ENCODE peak calls at places on chromosomes 13 and 19, in eight cellular contexts. Q is NCI-H1105, M is HEK293T, B is ACHN, T is HT1080, D is skeletal muscle cell, I is IMR-90, X is HT-29. J is an unnamed sample.

GRCh38 chr13:73228546-73228945 is 169.7 kb downstream of the KLF5 start:
- DNase-seq in M (no peak), T (peak; percentile 19), X (peak; percentile 74), D (no peak), B (peak; percentile 38), Q (no peak), I (peak; percentile 28), J (no peak)

GRCh38 chr13:46404732-46405097 is 17.7 kb upstream of the RUBCNL start:
- DNase-seq in M (no peak), T (no peak), B (no peak), Q (no peak), I (no peak), X (no peak), D (no peak), J (no peak)

GRCh38 chr19:17721821-17722220 is 2.5 kb downstream of the MAP1S start:
- DNase-seq in Q (no peak), I (peak; percentile 13), T (peak; percentile 82), M (no peak), X (no peak), D (no peak), B (no peak), J (no peak)

GRCh38 chr19:51352783-51353360 is 10.9 kb upstream of the VSIG10L start:
- DNase-seq in Q (no peak), B (no peak), D (no peak), T (no peak), I (no peak), M (no peak), X (no peak), J (no peak)

GRCh38 chr13:85241045-85241444 is 558.2 kb downstream of the SLITRK6 start:
- DNase-seq in M (no peak), I (peak; percentile 44), B (peak; percentile 48), Q (no peak), D (peak; percentile 16), X (no peak), T (peak; percentile 80), J (no peak)

GRCh38 chr19:1066251-1066747 is 668 bp upstream of the ARHGAP45 start:
- DNase-seq in T (no peak), Q (no peak), I (no peak), M (no peak), B (no peak), X (peak; percentile 36), D (no peak), J (no peak)

GRCh38 chr19:34579281-34580054 is 97.5 kb downstream of the SCGB2B2 start:
- DNase-seq in M (no peak), T (no peak), Q (no peak), I (no peak), B (no peak), D (no peak), X (no peak), J (no peak)

GRCh38 chr13:73943137-73943964 is 190.9 kb downstream of the KLF12 start:
- DNase-seq in I (no peak), X (no peak), B (no peak), Q (no peak), T (no peak), D (no peak), M (no peak), J (no peak)

GRCh38 chr13:99363391-99363790 is 56.2 kb upstream of the GPR183 start:
- DNase-seq in T (no peak), X (no peak), B (no peak), I (no peak), D (no peak), Q (no peak), M (no peak), J (no peak)

GRCh38 chr19:46031781-46032596 is 8.8 kb downstream of the IGFL4 start:
- DNase-seq in D (no peak), T (no peak), I (no peak), B (no peak), Q (no peak), M (no peak), X (no peak), J (no peak)

GRCh38 chr19:41521860-41522555 is 54.0 kb upstream of the CEACAM21 start:
- DNase-seq in I (no peak), B (peak; percentile 5), M (peak; percentile 21), Q (peak; percentile 32), T (no peak), X (no peak), D (no peak), J (no peak)

GRCh38 chr19:1248454-1249297 is at the start of gene MIDN:
- DNase-seq in Q (peak; percentile 65), I (peak; percentile 86), X (peak; percentile 80), B (peak; percentile 77), M (peak; percentile 65), T (peak; percentile 80), D (peak; percentile 62), J (peak; percentile 71)

GRCh38 chr19:8460516-8461298 is 15.9 kb downstream of the HNRNPM start:
- DNase-seq in M (no peak), T (no peak), B (no peak), Q (no peak), D (no peak), I (no peak), X (no peak), J (no peak)

GRCh38 chr13:27446986-27447583 is 3.3 kb downstream of the MTIF3 start:
- DNase-seq in T (no peak), M (no peak), D (no peak), X (no peak), B (no peak), Q (no peak), I (no peak), J (no peak)

GRCh38 chr13:113092776-113093579 is 12.6 kb upstream of the F7 start:
- DNase-seq in T (no peak), Q (no peak), X (no peak), B (no peak), D (no peak), I (no peak), M (no peak), J (no peak)

GRCh38 chr19:46181386-46181774 is 33.3 kb downstream of the IGFL2 start:
- DNase-seq in X (peak; percentile 57), B (no peak), Q (no peak), T (peak; percentile 66), M (no peak), I (peak; percentile 28), D (peak; percentile 16), J (no peak)

GRCh38 chr13:35475131-35475959 is 1.1 kb downstream of the MAB21L1 start:
- DNase-seq in D (no peak), X (no peak), I (peak; percentile 16), T (no peak), M (peak; percentile 41), Q (no peak), B (peak; percentile 58), J (no peak)

J was measured in NCI-H2029.